ENCODE peak calls at places on chromosome 18, in eight cellular contexts. V is Calu3; A is GM04504; I is ELF-1; T is cardiac muscle cell; U is natural killer cell treated with Interleukin-12 subunit alpha and Interleukin-12 subunit beta and Interleukin-15 and Interleukin-18, amount 100 ng/mL, for 72 hours; S is lower leg skin; P is stimulated activated CD4-positive, alpha-beta T cell treated with anti-CD3 and anti-CD28 coated beads, Interleukin-2, amount 100 ng/mL, for 48 hours. C is an unnamed sample.

GRCh38 chr18:8667846-8668245 is 37.5 kb upstream of the MTCL1 start:
- DNase-seq in I (no peak), A (no peak), U (no peak), P (no peak), T (no peak), V (no peak), S (no peak), C (no peak)

GRCh38 chr18:20971886-20972267 is 139.7 kb downstream of the ROCK1 start:
- DNase-seq in I (no peak), P (no peak), U (no peak), A (peak; percentile 7), V (peak; percentile 24), T (peak; percentile 7), S (no peak), C (no peak)

GRCh38 chr18:74508821-74509225 is 12.7 kb downstream of the CNDP2 start:
- DNase-seq in U (no peak), T (peak; percentile 6), P (no peak), A (no peak), S (no peak), I (no peak), V (no peak), C (no peak)

GRCh38 chr18:64410685-64411084 is 261.8 kb upstream of the LINC00305 start:
- DNase-seq in U (no peak), T (no peak), V (no peak), A (no peak), P (no peak), S (no peak), I (no peak), C (no peak)

GRCh38 chr18:32074206-32074605 is 17.5 kb upstream of the RNF138 start:
- DNase-seq in V (no peak), T (no peak), S (no peak), I (no peak), U (no peak), P (no peak), A (no peak), C (no peak)

GRCh38 chr18:2146092-2146491 is 425.2 kb downstream of the METTL4 start:
- DNase-seq in I (no peak), T (no peak), P (no peak), U (no peak), A (no peak), S (no peak), V (no peak), C (no peak)

GRCh38 chr18:13221821-13222220 is 3.3 kb downstream of the LDLRAD4 start:
- DNase-seq in V (no peak), A (no peak), P (no peak), T (no peak), S (peak; percentile 31), I (no peak), U (no peak), C (no peak)

GRCh38 chr18:21598726-21599584 is 1.5 kb downstream of the ESCO1 start:
- DNase-seq in T (no peak), I (peak; percentile 57), P (no peak), A (no peak), V (peak; percentile 52), U (no peak), S (no peak), C (no peak)

GRCh38 chr18:45370190-45371010 is 244.9 kb upstream of the SLC14A2 start:
- DNase-seq in S (no peak), T (no peak), A (no peak), I (peak; percentile 23), V (no peak), P (no peak), U (no peak), C (no peak)

GRCh38 chr18:57587262-57587661 is 760 bp upstream of the FECH start:
- DNase-seq in S (no peak), T (no peak), A (no peak), V (no peak), I (no peak), U (no peak), P (no peak), C (no peak)

GRCh38 chr18:48842259-48843061 is 108.3 kb downstream of the SMAD7 start:
- DNase-seq in I (no peak), U (peak; percentile 68), V (peak; percentile 15), T (peak; percentile 34), S (no peak), A (no peak), P (no peak), C (no peak)

GRCh38 chr18:70431203-70431624 is 142.4 kb downstream of the SOCS6 start:
- DNase-seq in S (no peak), P (no peak), T (no peak), A (no peak), I (no peak), V (no peak), U (no peak), C (no peak)

GRCh38 chr18:53148056-53148574 is 808.1 kb downstream of the DCC start:
- DNase-seq in P (no peak), A (no peak), U (no peak), I (no peak), S (no peak), V (no peak), T (no peak), C (no peak)

GRCh38 chr18:47334966-47335365 is 83.5 kb upstream of the SKOR2 start:
- DNase-seq in I (no peak), A (no peak), P (no peak), V (no peak), S (no peak), U (no peak), T (no peak), C (no peak)

GRCh38 chr18:75211002-75211621 is 515 bp downstream of the TSHZ1 start:
- DNase-seq in V (no peak), P (no peak), A (no peak), T (peak; percentile 64), I (peak; percentile 43), U (no peak), S (no peak), C (no peak)

GRCh38 chr18:44732604-44733003 is 51.9 kb downstream of the SETBP1 start:
- DNase-seq in U (no peak), T (peak; percentile 27), V (no peak), P (no peak), S (no peak), I (no peak), A (no peak), C (no peak)

GRCh38 chr18:79523738-79524180 is 128.0 kb downstream of the NFATC1 start:
- DNase-seq in A (no peak), I (no peak), P (peak; percentile 60), U (no peak), S (no peak), V (no peak), T (no peak), C (no peak)

GRCh38 chr18:62954341-62954740 is 239.0 kb downstream of the PHLPP1 start:
- DNase-seq in I (no peak), U (no peak), P (no peak), S (no peak), A (no peak), T (no peak), V (no peak), C (no peak)

C was measured in thoracic aorta.